ENCODE peak calls at places on chromosomes 11 and 22, in nine cellular contexts. One of them, this sample, is unnamed.

GRCh38 chr11:17206448-17206847 is 1.3 kb downstream of the PIK3C2A start:
- DNase-seq in kidney tubule cell: no peak
- DNase-seq in smooth muscle cell of the brain vasculature: no peak
- DNase-seq in stimulated activated CD4-positive, alpha-beta T cell treated with anti-CD3 and anti-CD28 coated beads, Interleukin-1b, Interleukin-23, amount 100 ng/mL, for 24 hours: no peak
- DNase-seq in HTR-8/SVneo: no peak
- DNase-seq in activated T-helper 1 cell treated with anti-CD3 and anti-CD28 coated beads, Interleukin-12 subunit alpha, Interleukin-12 subunit beta, Interleukin-2, Interleukin-4 antibody, amounts not matched to agents 30 ng/mL and 10 ng/mL and 1 ng/mL, durations not matched to agents 14 hours and 24 hours and 36 hours: no peak
- DNase-seq in head of caudate nucleus: no peak
- DNase-seq in NCI-H460: no peak
- DNase-seq in mesothelial cell of epicardium: no peak
- DNase-seq in this sample: no peak

GRCh38 chr11:10591741-10592140 is 23.3 kb upstream of the LYVE1 start:
- DNase-seq in smooth muscle cell of the brain vasculature: no peak
- DNase-seq in activated T-helper 1 cell treated with anti-CD3 and anti-CD28 coated beads, Interleukin-12 subunit alpha, Interleukin-12 subunit beta, Interleukin-2, Interleukin-4 antibody, amounts not matched to agents 30 ng/mL and 10 ng/mL and 1 ng/mL, durations not matched to agents 14 hours and 24 hours and 36 hours: no peak
- DNase-seq in kidney tubule cell: no peak
- DNase-seq in stimulated activated CD4-positive, alpha-beta T cell treated with anti-CD3 and anti-CD28 coated beads, Interleukin-1b, Interleukin-23, amount 100 ng/mL, for 24 hours: no peak
- DNase-seq in NCI-H460: no peak
- DNase-seq in HTR-8/SVneo: no peak
- DNase-seq in head of caudate nucleus: no peak
- DNase-seq in mesothelial cell of epicardium: no peak
- DNase-seq in this sample: no peak

GRCh38 chr11:18313985-18314763 is 7.8 kb downstream of the HPS5 start:
- DNase-seq in smooth muscle cell of the brain vasculature: no peak
- DNase-seq in stimulated activated CD4-positive, alpha-beta T cell treated with anti-CD3 and anti-CD28 coated beads, Interleukin-1b, Interleukin-23, amount 100 ng/mL, for 24 hours: no peak
- DNase-seq in mesothelial cell of epicardium: no peak
- DNase-seq in NCI-H460: no peak
- DNase-seq in HTR-8/SVneo: no peak
- DNase-seq in kidney tubule cell: peak
- DNase-seq in activated T-helper 1 cell treated with anti-CD3 and anti-CD28 coated beads, Interleukin-12 subunit alpha, Interleukin-12 subunit beta, Interleukin-2, Interleukin-4 antibody, amounts not matched to agents 30 ng/mL and 10 ng/mL and 1 ng/mL, durations not matched to agents 14 hours and 24 hours and 36 hours: no peak
- DNase-seq in head of caudate nucleus: no peak
- DNase-seq in this sample: no peak

GRCh38 chr11:122046846-122047245 is 69.2 kb downstream of the BLID start:
- DNase-seq in activated T-helper 1 cell treated with anti-CD3 and anti-CD28 coated beads, Interleukin-12 subunit alpha, Interleukin-12 subunit beta, Interleukin-2, Interleukin-4 antibody, amounts not matched to agents 30 ng/mL and 10 ng/mL and 1 ng/mL, durations not matched to agents 14 hours and 24 hours and 36 hours: no peak
- DNase-seq in smooth muscle cell of the brain vasculature: no peak
- DNase-seq in kidney tubule cell: no peak
- DNase-seq in NCI-H460: no peak
- DNase-seq in mesothelial cell of epicardium: no peak
- DNase-seq in HTR-8/SVneo: no peak
- DNase-seq in head of caudate nucleus: no peak
- DNase-seq in stimulated activated CD4-positive, alpha-beta T cell treated with anti-CD3 and anti-CD28 coated beads, Interleukin-1b, Interleukin-23, amount 100 ng/mL, for 24 hours: no peak
- DNase-seq in this sample: no peak

GRCh38 chr11:82995754-82996398 is 75.8 kb downstream of the RAB30 start:
- DNase-seq in NCI-H460: no peak
- DNase-seq in head of caudate nucleus: no peak
- DNase-seq in activated T-helper 1 cell treated with anti-CD3 and anti-CD28 coated beads, Interleukin-12 subunit alpha, Interleukin-12 subunit beta, Interleukin-2, Interleukin-4 antibody, amounts not matched to agents 30 ng/mL and 10 ng/mL and 1 ng/mL, durations not matched to agents 14 hours and 24 hours and 36 hours: no peak
- DNase-seq in stimulated activated CD4-positive, alpha-beta T cell treated with anti-CD3 and anti-CD28 coated beads, Interleukin-1b, Interleukin-23, amount 100 ng/mL, for 24 hours: no peak
- DNase-seq in HTR-8/SVneo: no peak
- DNase-seq in smooth muscle cell of the brain vasculature: no peak
- DNase-seq in mesothelial cell of epicardium: no peak
- DNase-seq in kidney tubule cell: no peak
- DNase-seq in this sample: peak

GRCh38 chr11:125078016-125078415 is 14.9 kb downstream of the SLC37A2 start:
- DNase-seq in activated T-helper 1 cell treated with anti-CD3 and anti-CD28 coated beads, Interleukin-12 subunit alpha, Interleukin-12 subunit beta, Interleukin-2, Interleukin-4 antibody, amounts not matched to agents 30 ng/mL and 10 ng/mL and 1 ng/mL, durations not matched to agents 14 hours and 24 hours and 36 hours: no peak
- DNase-seq in stimulated activated CD4-positive, alpha-beta T cell treated with anti-CD3 and anti-CD28 coated beads, Interleukin-1b, Interleukin-23, amount 100 ng/mL, for 24 hours: no peak
- DNase-seq in mesothelial cell of epicardium: no peak
- DNase-seq in head of caudate nucleus: no peak
- DNase-seq in kidney tubule cell: no peak
- DNase-seq in NCI-H460: no peak
- DNase-seq in smooth muscle cell of the brain vasculature: no peak
- DNase-seq in HTR-8/SVneo: no peak
- DNase-seq in this sample: no peak

GRCh38 chr11:45333506-45333971 is 47.4 kb upstream of the SYT13 start:
- DNase-seq in smooth muscle cell of the brain vasculature: peak
- DNase-seq in head of caudate nucleus: no peak
- DNase-seq in activated T-helper 1 cell treated with anti-CD3 and anti-CD28 coated beads, Interleukin-12 subunit alpha, Interleukin-12 subunit beta, Interleukin-2, Interleukin-4 antibody, amounts not matched to agents 30 ng/mL and 10 ng/mL and 1 ng/mL, durations not matched to agents 14 hours and 24 hours and 36 hours: no peak
- DNase-seq in mesothelial cell of epicardium: no peak
- DNase-seq in kidney tubule cell: peak
- DNase-seq in stimulated activated CD4-positive, alpha-beta T cell treated with anti-CD3 and anti-CD28 coated beads, Interleukin-1b, Interleukin-23, amount 100 ng/mL, for 24 hours: no peak
- DNase-seq in HTR-8/SVneo: peak
- DNase-seq in NCI-H460: no peak
- DNase-seq in this sample: no peak

GRCh38 chr11:35303596-35304392 is 115.6 kb downstream of the SLC1A2 start:
- DNase-seq in activated T-helper 1 cell treated with anti-CD3 and anti-CD28 coated beads, Interleukin-12 subunit alpha, Interleukin-12 subunit beta, Interleukin-2, Interleukin-4 antibody, amounts not matched to agents 30 ng/mL and 10 ng/mL and 1 ng/mL, durations not matched to agents 14 hours and 24 hours and 36 hours: no peak
- DNase-seq in stimulated activated CD4-positive, alpha-beta T cell treated with anti-CD3 and anti-CD28 coated beads, Interleukin-1b, Interleukin-23, amount 100 ng/mL, for 24 hours: no peak
- DNase-seq in HTR-8/SVneo: no peak
- DNase-seq in head of caudate nucleus: peak
- DNase-seq in NCI-H460: no peak
- DNase-seq in mesothelial cell of epicardium: no peak
- DNase-seq in smooth muscle cell of the brain vasculature: no peak
- DNase-seq in kidney tubule cell: peak
- DNase-seq in this sample: peak

GRCh38 chr11:134363592-134363991 is 31.8 kb downstream of the GLB1L2 start:
- DNase-seq in head of caudate nucleus: no peak
- DNase-seq in stimulated activated CD4-positive, alpha-beta T cell treated with anti-CD3 and anti-CD28 coated beads, Interleukin-1b, Interleukin-23, amount 100 ng/mL, for 24 hours: no peak
- DNase-seq in HTR-8/SVneo: no peak
- DNase-seq in mesothelial cell of epicardium: no peak
- DNase-seq in smooth muscle cell of the brain vasculature: no peak
- DNase-seq in activated T-helper 1 cell treated with anti-CD3 and anti-CD28 coated beads, Interleukin-12 subunit alpha, Interleukin-12 subunit beta, Interleukin-2, Interleukin-4 antibody, amounts not matched to agents 30 ng/mL and 10 ng/mL and 1 ng/mL, durations not matched to agents 14 hours and 24 hours and 36 hours: no peak
- DNase-seq in kidney tubule cell: no peak
- DNase-seq in NCI-H460: no peak
- DNase-seq in this sample: peak

GRCh38 chr11:12377824-12378593 is 638 bp downstream of the PARVA start:
- DNase-seq in kidney tubule cell: peak
- DNase-seq in stimulated activated CD4-positive, alpha-beta T cell treated with anti-CD3 and anti-CD28 coated beads, Interleukin-1b, Interleukin-23, amount 100 ng/mL, for 24 hours: no peak
- DNase-seq in HTR-8/SVneo: peak
- DNase-seq in smooth muscle cell of the brain vasculature: no peak
- DNase-seq in activated T-helper 1 cell treated with anti-CD3 and anti-CD28 coated beads, Interleukin-12 subunit alpha, Interleukin-12 subunit beta, Interleukin-2, Interleukin-4 antibody, amounts not matched to agents 30 ng/mL and 10 ng/mL and 1 ng/mL, durations not matched to agents 14 hours and 24 hours and 36 hours: no peak
- DNase-seq in NCI-H460: peak
- DNase-seq in head of caudate nucleus: peak
- DNase-seq in mesothelial cell of epicardium: peak
- DNase-seq in this sample: peak

GRCh38 chr11:94638278-94638901 is 71.2 kb downstream of the PIWIL4 start:
- DNase-seq in head of caudate nucleus: no peak
- DNase-seq in kidney tubule cell: no peak
- DNase-seq in mesothelial cell of epicardium: no peak
- DNase-seq in smooth muscle cell of the brain vasculature: no peak
- DNase-seq in NCI-H460: no peak
- DNase-seq in HTR-8/SVneo: no peak
- DNase-seq in activated T-helper 1 cell treated with anti-CD3 and anti-CD28 coated beads, Interleukin-12 subunit alpha, Interleukin-12 subunit beta, Interleukin-2, Interleukin-4 antibody, amounts not matched to agents 30 ng/mL and 10 ng/mL and 1 ng/mL, durations not matched to agents 14 hours and 24 hours and 36 hours: no peak
- DNase-seq in stimulated activated CD4-positive, alpha-beta T cell treated with anti-CD3 and anti-CD28 coated beads, Interleukin-1b, Interleukin-23, amount 100 ng/mL, for 24 hours: no peak
- DNase-seq in this sample: no peak

GRCh38 chr11:23509023-23509422 is 648.7 kb upstream of the CCDC179 start:
- DNase-seq in head of caudate nucleus: no peak
- DNase-seq in activated T-helper 1 cell treated with anti-CD3 and anti-CD28 coated beads, Interleukin-12 subunit alpha, Interleukin-12 subunit beta, Interleukin-2, Interleukin-4 antibody, amounts not matched to agents 30 ng/mL and 10 ng/mL and 1 ng/mL, durations not matched to agents 14 hours and 24 hours and 36 hours: no peak
- DNase-seq in smooth muscle cell of the brain vasculature: no peak
- DNase-seq in NCI-H460: no peak
- DNase-seq in HTR-8/SVneo: peak
- DNase-seq in kidney tubule cell: peak
- DNase-seq in mesothelial cell of epicardium: no peak
- DNase-seq in stimulated activated CD4-positive, alpha-beta T cell treated with anti-CD3 and anti-CD28 coated beads, Interleukin-1b, Interleukin-23, amount 100 ng/mL, for 24 hours: no peak
- DNase-seq in this sample: no peak

GRCh38 chr11:60394666-60395343 is 1.5 kb upstream of the MS4A14 start:
- DNase-seq in activated T-helper 1 cell treated with anti-CD3 and anti-CD28 coated beads, Interleukin-12 subunit alpha, Interleukin-12 subunit beta, Interleukin-2, Interleukin-4 antibody, amounts not matched to agents 30 ng/mL and 10 ng/mL and 1 ng/mL, durations not matched to agents 14 hours and 24 hours and 36 hours: no peak
- DNase-seq in kidney tubule cell: no peak
- DNase-seq in NCI-H460: no peak
- DNase-seq in HTR-8/SVneo: no peak
- DNase-seq in mesothelial cell of epicardium: no peak
- DNase-seq in stimulated activated CD4-positive, alpha-beta T cell treated with anti-CD3 and anti-CD28 coated beads, Interleukin-1b, Interleukin-23, amount 100 ng/mL, for 24 hours: no peak
- DNase-seq in head of caudate nucleus: no peak
- DNase-seq in smooth muscle cell of the brain vasculature: no peak
- DNase-seq in this sample: no peak

GRCh38 chr11:34403431-34403830 is 35.3 kb upstream of the CAT start:
- DNase-seq in mesothelial cell of epicardium: no peak
- DNase-seq in HTR-8/SVneo: no peak
- DNase-seq in smooth muscle cell of the brain vasculature: no peak
- DNase-seq in kidney tubule cell: no peak
- DNase-seq in NCI-H460: no peak
- DNase-seq in head of caudate nucleus: no peak
- DNase-seq in activated T-helper 1 cell treated with anti-CD3 and anti-CD28 coated beads, Interleukin-12 subunit alpha, Interleukin-12 subunit beta, Interleukin-2, Interleukin-4 antibody, amounts not matched to agents 30 ng/mL and 10 ng/mL and 1 ng/mL, durations not matched to agents 14 hours and 24 hours and 36 hours: no peak
- DNase-seq in stimulated activated CD4-positive, alpha-beta T cell treated with anti-CD3 and anti-CD28 coated beads, Interleukin-1b, Interleukin-23, amount 100 ng/mL, for 24 hours: no peak
- DNase-seq in this sample: no peak

GRCh38 chr22:26995222-26995621 is 337.8 kb downstream of the MIAT start:
- DNase-seq in NCI-H460: no peak
- DNase-seq in stimulated activated CD4-positive, alpha-beta T cell treated with anti-CD3 and anti-CD28 coated beads, Interleukin-1b, Interleukin-23, amount 100 ng/mL, for 24 hours: no peak
- DNase-seq in mesothelial cell of epicardium: no peak
- DNase-seq in activated T-helper 1 cell treated with anti-CD3 and anti-CD28 coated beads, Interleukin-12 subunit alpha, Interleukin-12 subunit beta, Interleukin-2, Interleukin-4 antibody, amounts not matched to agents 30 ng/mL and 10 ng/mL and 1 ng/mL, durations not matched to agents 14 hours and 24 hours and 36 hours: no peak
- DNase-seq in kidney tubule cell: no peak
- DNase-seq in head of caudate nucleus: no peak
- DNase-seq in smooth muscle cell of the brain vasculature: no peak
- DNase-seq in HTR-8/SVneo: no peak
- DNase-seq in this sample: no peak

This sample was measured in tibial artery.